ENCODE peak calls at places on chromosomes 3 and 15, in six cellular contexts. E is AG04449, M is mammary epithelial cell, A is WERI-Rb-1, I is heart right ventricle, H is cardiac fibroblast. U is an unnamed sample.

GRCh38 chr3:27533718-27534578 is 49.8 kb upstream of the SLC4A7 start:
- DNase-seq in E (peak; percentile 98), M (peak; percentile 100), A (no peak), I (peak; percentile 40), H (peak; percentile 99), U (peak; percentile 98)

GRCh38 chr3:160180581-160181216 is 44.5 kb upstream of the C3orf80 start:
- DNase-seq in E (peak; percentile 53), M (no peak), A (no peak), I (no peak), H (peak; percentile 57), U (peak; percentile 95)

GRCh38 chr3:4419386-4419785 is 47.7 kb downstream of the SUMF1 start:
- DNase-seq in E (no peak), M (no peak), A (no peak), I (no peak), H (no peak), U (no peak)

GRCh38 chr3:71859128-71859519 is 74.2 kb upstream of the PROK2 start:
- DNase-seq in E (no peak), M (peak; percentile 49), A (no peak), I (no peak), H (peak; percentile 21), U (no peak)

GRCh38 chr3:171384101-171384891 is 75.9 kb downstream of the TNIK start:
- DNase-seq in E (no peak), M (no peak), A (no peak), I (no peak), H (peak; percentile 44), U (no peak)

GRCh38 chr15:34754171-34754580 is 622 bp downstream of the GJD2 start:
- DNase-seq in E (no peak), M (no peak), A (peak; percentile 58), I (no peak), H (no peak), U (no peak)

GRCh38 chr3:62493116-62493801 is 119.9 kb upstream of the FEZF2 start:
- DNase-seq in E (no peak), M (no peak), A (no peak), I (no peak), H (peak; percentile 3), U (no peak)

GRCh38 chr3:142888099-142888483 is 792 bp downstream of the PCOLCE2 start:
- DNase-seq in E (no peak), M (peak; percentile 26), A (peak; percentile 56), I (peak; percentile 44), H (peak; percentile 70), U (no peak)

GRCh38 chr3:71512000-71512399 is 71.5 kb downstream of the FOXP1 start:
- DNase-seq in E (no peak), M (no peak), A (no peak), I (no peak), H (no peak), U (no peak)

GRCh38 chr3:186254676-186255665 is 107.1 kb downstream of the DGKG start:
- DNase-seq in E (no peak), M (no peak), A (no peak), I (no peak), H (no peak), U (no peak)

GRCh38 chr3:29805757-29806156 is 524.9 kb downstream of the RBMS3 start:
- DNase-seq in E (no peak), M (peak; percentile 9), A (no peak), I (no peak), H (peak; percentile 42), U (no peak)

GRCh38 chr15:74906193-74906449 is 530 bp downstream of the FAM219B start:
- DNase-seq in E (no peak), M (no peak), A (peak; percentile 75), I (no peak), H (peak; percentile 28), U (no peak)

GRCh38 chr3:185153170-185153733 is 392 bp upstream of the C3orf70 start:
- DNase-seq in E (no peak), M (no peak), A (no peak), I (no peak), H (no peak), U (no peak)

GRCh38 chr3:144821583-144821982 is 850.0 kb downstream of the DIPK2A start:
- DNase-seq in E (no peak), M (peak; percentile 56), A (no peak), I (no peak), H (peak; percentile 2), U (peak; percentile 59)

GRCh38 chr3:142007710-142008399 is 131.4 kb downstream of the ATP1B3 start:
- DNase-seq in E (no peak), M (no peak), A (peak; percentile 9), I (no peak), H (no peak), U (no peak)

GRCh38 chr3:172659246-172660002 is 51.4 kb downstream of the NCEH1 start:
- DNase-seq in E (no peak), M (no peak), A (no peak), I (no peak), H (no peak), U (no peak)

GRCh38 chr3:124818398-124819150 is 68.6 kb downstream of the ITGB5 start:
- DNase-seq in E (no peak), M (peak; percentile 66), A (no peak), I (no peak), H (peak; percentile 50), U (no peak)

GRCh38 chr3:118245312-118245711 is 789.3 kb downstream of the IGSF11 start:
- DNase-seq in E (no peak), M (no peak), A (no peak), I (no peak), H (no peak), U (no peak)

GRCh38 chr3:53880396-53881345 is 1.3 kb downstream of the ACTR8 start:
- DNase-seq in E (no peak), M (no peak), A (no peak), I (no peak), H (peak; percentile 43), U (no peak)

GRCh38 chr3:153958635-153959320 is 162.4 kb upstream of the ARHGEF26 start:
- DNase-seq in E (no peak), M (no peak), A (no peak), I (no peak), H (peak; percentile 8), U (no peak)

GRCh38 chr3:150751781-150752263 is 11.1 kb downstream of the SIAH2 start:
- DNase-seq in E (no peak), M (no peak), A (no peak), I (no peak), H (no peak), U (no peak)

GRCh38 chr15:62124176-62124952 is 40.7 kb downstream of the C2CD4B start:
- DNase-seq in E (no peak), M (no peak), A (no peak), I (no peak), H (peak; percentile 82), U (no peak)

GRCh38 chr3:173411288-173412064 is 13.9 kb downstream of the NLGN1 start:
- DNase-seq in E (no peak), M (peak; percentile 1), A (peak; percentile 12), I (peak; percentile 24), H (peak; percentile 65), U (no peak)

GRCh38 chr3:197450295-197450694 is 105.5 kb downstream of the BDH1 start:
- DNase-seq in E (no peak), M (no peak), A (no peak), I (no peak), H (no peak), U (no peak)

GRCh38 chr3:197458906-197459470 is 96.8 kb downstream of the BDH1 start:
- DNase-seq in E (no peak), M (no peak), A (no peak), I (no peak), H (no peak), U (no peak)

GRCh38 chr3:197456271-197457091 is 99.3 kb downstream of the BDH1 start:
- DNase-seq in E (no peak), M (peak; percentile 73), A (no peak), I (peak; percentile 85), H (peak; percentile 92), U (peak; percentile 58)

GRCh38 chr3:197458179-197458707 is 97.5 kb downstream of the BDH1 start:
- DNase-seq in E (no peak), M (peak; percentile 32), A (no peak), I (no peak), H (no peak), U (no peak)

GRCh38 chr3:197454014-197454413 is 101.8 kb downstream of the BDH1 start:
- DNase-seq in E (no peak), M (no peak), A (peak; percentile 47), I (no peak), H (peak; percentile 38), U (no peak)
- TF ChIP-seq CTCF in E (peak; percentile 45), M (peak; percentile 69), A (peak; percentile 66), I (peak; percentile 39), H (peak; percentile 22), U (peak; percentile 33)

DNA sequence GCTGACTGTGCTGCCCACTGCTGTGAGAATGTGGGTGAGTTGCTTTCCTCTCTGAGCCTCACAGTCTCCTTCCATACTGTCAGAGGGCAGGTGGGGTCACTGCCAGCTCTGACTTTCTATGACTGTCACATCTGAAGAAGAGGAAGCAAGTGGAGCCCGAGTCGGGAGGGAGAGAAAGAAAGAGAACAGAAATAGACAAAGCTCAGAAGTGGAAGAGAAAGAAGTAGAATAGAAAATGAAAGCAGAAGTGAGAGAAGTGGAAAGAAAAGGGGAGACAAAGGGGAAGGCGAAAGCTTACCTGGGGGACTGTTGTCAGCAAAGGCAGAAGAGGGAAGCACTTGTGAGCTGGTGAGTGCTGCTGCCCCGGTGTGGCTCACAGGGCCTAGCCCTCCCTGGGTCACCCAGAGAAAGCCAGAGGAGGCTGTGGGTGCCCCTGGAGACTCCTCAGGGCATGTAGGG is 57.9 kb downstream of the EPHB1 start:
- DNase-seq in E (no peak), M (no peak), A (no peak), I (no peak), H (no peak), U (no peak)
- TF ChIP-seq CTCF in E (no peak), M (no peak), A (no peak), I (no peak), H (no peak), U (no peak)

GRCh38 chr3:168191856-168192255 is 96.1 kb upstream of the GOLIM4 start:
- DNase-seq in E (no peak), M (no peak), A (no peak), I (no peak), H (no peak), U (no peak)

GRCh38 chr3:168186293-168186983 is 90.7 kb upstream of the GOLIM4 start:
- DNase-seq in E (no peak), M (no peak), A (no peak), I (no peak), H (no peak), U (no peak)

GRCh38 chr3:168183774-168184173 is 88.0 kb upstream of the GOLIM4 start:
- DNase-seq in E (no peak), M (no peak), A (no peak), I (no peak), H (no peak), U (no peak)

GRCh38 chr3:168187233-168187632 is 91.5 kb upstream of the GOLIM4 start:
- DNase-seq in E (no peak), M (no peak), A (no peak), I (no peak), H (no peak), U (no peak)
- TF ChIP-seq CTCF in E (no peak), M (no peak), A (no peak), I (no peak), H (no peak), U (no peak)

DNA sequence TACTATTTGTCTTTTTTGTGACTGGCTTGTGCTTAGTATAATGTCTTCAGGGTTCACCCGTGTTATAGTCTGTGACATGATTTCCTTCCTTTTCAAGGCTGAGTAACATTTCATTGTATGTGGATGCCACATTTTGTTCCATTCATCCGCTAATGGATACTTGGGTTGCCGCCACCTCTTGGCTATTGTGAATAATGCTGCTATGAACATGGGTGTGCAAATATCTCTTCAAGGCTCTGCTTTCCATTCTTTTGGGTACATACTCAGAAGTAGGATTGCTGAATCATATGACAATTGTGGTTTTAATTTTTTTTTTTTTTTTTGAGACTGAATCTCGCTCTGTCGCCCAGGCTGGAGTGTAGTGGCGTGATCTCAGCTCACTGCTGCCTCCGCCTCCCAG is 15.4 kb downstream of the CRTC3 start:
- DNase-seq in E (no peak), M (no peak), A (no peak), I (no peak), H (peak; percentile 36), U (no peak)
- TF ChIP-seq CTCF in E (no peak), M (no peak), A (no peak), I (no peak), H (no peak), U (no peak)